ENCODE peak calls at places on chromosomes 4 and X, in nine cellular contexts. One of them, this sample, is unnamed.

GRCh38 chr4:6542951-6543350 is 32.0 kb upstream of the MAN2B2 start:
- DNase-seq in astrocyte of the spinal cord: no peak
- DNase-seq in neural crest cell: no peak
- DNase-seq in GM12865: no peak
- DNase-seq in cardiac muscle cell: no peak
- DNase-seq in MCF 10A: no peak
- DNase-seq in fibroblast of the aortic adventitia: no peak
- DNase-seq in psoas muscle: no peak
- DNase-seq in ovary: no peak
- DNase-seq in this sample: no peak

GRCh38 chrX:64205441-64205734 is at the start of gene AMER1:
- DNase-seq in fibroblast of the aortic adventitia: no peak
- DNase-seq in astrocyte of the spinal cord: no peak
- DNase-seq in ovary: no peak
- DNase-seq in cardiac muscle cell: no peak
- DNase-seq in MCF 10A: no peak
- DNase-seq in GM12865: no peak
- DNase-seq in psoas muscle: no peak
- DNase-seq in neural crest cell: no peak
- DNase-seq in this sample: no peak

GRCh38 chrX:63764946-63765345 is 20.1 kb downstream of the ARHGEF9 start:
- DNase-seq in MCF 10A: peak; percentile 44
- DNase-seq in cardiac muscle cell: no peak
- DNase-seq in psoas muscle: no peak
- DNase-seq in GM12865: no peak
- DNase-seq in astrocyte of the spinal cord: peak; percentile 11
- DNase-seq in ovary: no peak
- DNase-seq in neural crest cell: no peak
- DNase-seq in fibroblast of the aortic adventitia: no peak
- DNase-seq in this sample: peak; percentile 2

GRCh38 chrX:50905334-50905733 is 5.2 kb upstream of the BMP15 start:
- DNase-seq in psoas muscle: no peak
- DNase-seq in MCF 10A: peak; percentile 34
- DNase-seq in cardiac muscle cell: peak; percentile 2
- DNase-seq in ovary: no peak
- DNase-seq in neural crest cell: no peak
- DNase-seq in astrocyte of the spinal cord: no peak
- DNase-seq in GM12865: peak; percentile 0
- DNase-seq in fibroblast of the aortic adventitia: no peak
- DNase-seq in this sample: no peak

GRCh38 chr4:66014146-66014765 is 344.0 kb upstream of the EPHA5 start:
- DNase-seq in astrocyte of the spinal cord: no peak
- DNase-seq in MCF 10A: no peak
- DNase-seq in ovary: no peak
- DNase-seq in cardiac muscle cell: no peak
- DNase-seq in fibroblast of the aortic adventitia: no peak
- DNase-seq in GM12865: no peak
- DNase-seq in psoas muscle: no peak
- DNase-seq in neural crest cell: no peak
- DNase-seq in this sample: no peak

GRCh38 chr4:122625156-122625555 is 4.3 kb upstream of the IL21 start:
- DNase-seq in ovary: no peak
- DNase-seq in fibroblast of the aortic adventitia: peak; percentile 42
- DNase-seq in GM12865: no peak
- DNase-seq in psoas muscle: no peak
- DNase-seq in cardiac muscle cell: peak; percentile 9
- DNase-seq in neural crest cell: no peak
- DNase-seq in MCF 10A: no peak
- DNase-seq in astrocyte of the spinal cord: no peak
- DNase-seq in this sample: peak; percentile 4

GRCh38 chrX:112841820-112842157 is 1.2 kb upstream of the AMOT start:
- DNase-seq in neural crest cell: no peak
- DNase-seq in GM12865: no peak
- DNase-seq in MCF 10A: no peak
- DNase-seq in fibroblast of the aortic adventitia: no peak
- DNase-seq in psoas muscle: no peak
- DNase-seq in cardiac muscle cell: no peak
- DNase-seq in astrocyte of the spinal cord: no peak
- DNase-seq in ovary: no peak
- DNase-seq in this sample: no peak

GRCh38 chr4:40234519-40235039 is 37.7 kb downstream of the RHOH start:
- DNase-seq in psoas muscle: no peak
- DNase-seq in neural crest cell: no peak
- DNase-seq in MCF 10A: no peak
- DNase-seq in GM12865: no peak
- DNase-seq in ovary: no peak
- DNase-seq in cardiac muscle cell: no peak
- DNase-seq in fibroblast of the aortic adventitia: no peak
- DNase-seq in astrocyte of the spinal cord: no peak
- DNase-seq in this sample: no peak

GRCh38 chr4:140049024-140049923 is 104.7 kb downstream of the MAML3 start:
- DNase-seq in MCF 10A: peak; percentile 27
- DNase-seq in astrocyte of the spinal cord: peak; percentile 68
- DNase-seq in neural crest cell: peak; percentile 32
- DNase-seq in GM12865: peak; percentile 20
- DNase-seq in ovary: peak; percentile 68
- DNase-seq in cardiac muscle cell: peak; percentile 66
- DNase-seq in fibroblast of the aortic adventitia: peak; percentile 33
- DNase-seq in psoas muscle: no peak
- DNase-seq in this sample: peak; percentile 41

GRCh38 chrX:7133036-7133412 is 14.5 kb upstream of the STS start:
- DNase-seq in astrocyte of the spinal cord: peak; percentile 21
- DNase-seq in fibroblast of the aortic adventitia: peak; percentile 69
- DNase-seq in psoas muscle: no peak
- DNase-seq in GM12865: no peak
- DNase-seq in MCF 10A: no peak
- DNase-seq in ovary: no peak
- DNase-seq in cardiac muscle cell: peak; percentile 52
- DNase-seq in neural crest cell: no peak
- DNase-seq in this sample: no peak

GRCh38 chr4:153523171-153523757 is 57.1 kb downstream of the TMEM131L start:
- DNase-seq in ovary: no peak
- DNase-seq in cardiac muscle cell: no peak
- DNase-seq in GM12865: no peak
- DNase-seq in MCF 10A: no peak
- DNase-seq in neural crest cell: no peak
- DNase-seq in psoas muscle: no peak
- DNase-seq in astrocyte of the spinal cord: no peak
- DNase-seq in fibroblast of the aortic adventitia: peak; percentile 60
- DNase-seq in this sample: no peak

GRCh38 chr4:153521995-153522799 is 56.0 kb downstream of the TMEM131L start:
- DNase-seq in astrocyte of the spinal cord: no peak
- DNase-seq in psoas muscle: no peak
- DNase-seq in GM12865: peak; percentile 84
- DNase-seq in ovary: no peak
- DNase-seq in neural crest cell: no peak
- DNase-seq in MCF 10A: no peak
- DNase-seq in fibroblast of the aortic adventitia: no peak
- DNase-seq in cardiac muscle cell: no peak
- DNase-seq in this sample: no peak

GRCh38 chr4:153523941-153524386 is 57.8 kb downstream of the TMEM131L start:
- DNase-seq in cardiac muscle cell: no peak
- DNase-seq in ovary: no peak
- DNase-seq in MCF 10A: no peak
- DNase-seq in fibroblast of the aortic adventitia: peak; percentile 60
- DNase-seq in GM12865: no peak
- DNase-seq in neural crest cell: no peak
- DNase-seq in psoas muscle: no peak
- DNase-seq in astrocyte of the spinal cord: no peak
- DNase-seq in this sample: no peak

GRCh38 chr4:153521467-153521866 is 55.3 kb downstream of the TMEM131L start:
- DNase-seq in neural crest cell: no peak
- DNase-seq in ovary: no peak
- DNase-seq in MCF 10A: no peak
- DNase-seq in cardiac muscle cell: no peak
- DNase-seq in astrocyte of the spinal cord: no peak
- DNase-seq in fibroblast of the aortic adventitia: no peak
- DNase-seq in GM12865: peak; percentile 76
- DNase-seq in psoas muscle: no peak
- DNase-seq in this sample: no peak

GRCh38 chr4:153522800-153523089 is 56.6 kb downstream of the TMEM131L start:
- DNase-seq in GM12865: peak; percentile 83
- DNase-seq in MCF 10A: no peak
- DNase-seq in astrocyte of the spinal cord: no peak
- DNase-seq in fibroblast of the aortic adventitia: no peak
- DNase-seq in ovary: no peak
- DNase-seq in psoas muscle: no peak
- DNase-seq in cardiac muscle cell: no peak
- DNase-seq in neural crest cell: no peak
- DNase-seq in this sample: no peak
- TF ChIP-seq CTCF in GM12865: no peak
- TF ChIP-seq CTCF in MCF 10A: no peak
- TF ChIP-seq CTCF in astrocyte of the spinal cord: no peak
- TF ChIP-seq CTCF in fibroblast of the aortic adventitia: no peak
- TF ChIP-seq CTCF in ovary: no peak
- TF ChIP-seq CTCF in psoas muscle: no peak
- TF ChIP-seq CTCF in cardiac muscle cell: no peak
- TF ChIP-seq CTCF in neural crest cell: no peak
- TF ChIP-seq CTCF in this sample: no peak

DNA sequence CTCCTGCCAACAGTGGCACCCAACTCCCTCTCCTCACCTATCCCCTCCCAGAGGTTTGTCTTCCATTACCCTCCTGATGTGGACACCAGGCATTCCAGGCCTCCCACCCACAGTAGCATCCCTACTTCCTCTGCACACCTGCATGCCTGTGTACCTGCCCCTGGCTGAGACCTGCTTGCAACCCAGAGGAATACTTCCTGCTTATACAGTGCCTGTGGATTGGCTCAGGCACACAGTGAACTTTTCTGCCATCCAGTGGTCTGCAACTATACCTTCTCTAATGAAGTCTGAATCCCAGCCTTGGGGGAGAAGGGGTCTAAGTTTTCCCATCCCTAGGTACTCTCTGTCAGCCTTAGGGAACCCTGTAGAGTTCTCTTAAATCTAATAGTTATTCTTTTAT is 169.9 kb downstream of the IQCM start:
- DNase-seq in neural crest cell: no peak
- DNase-seq in GM12865: no peak
- DNase-seq in MCF 10A: peak; percentile 4
- DNase-seq in astrocyte of the spinal cord: no peak
- DNase-seq in ovary: no peak
- DNase-seq in fibroblast of the aortic adventitia: no peak
- DNase-seq in psoas muscle: no peak
- DNase-seq in cardiac muscle cell: no peak
- DNase-seq in this sample: no peak
- TF ChIP-seq CTCF in neural crest cell: no peak
- TF ChIP-seq CTCF in GM12865: no peak
- TF ChIP-seq CTCF in MCF 10A: no peak
- TF ChIP-seq CTCF in astrocyte of the spinal cord: no peak
- TF ChIP-seq CTCF in ovary: no peak
- TF ChIP-seq CTCF in fibroblast of the aortic adventitia: no peak
- TF ChIP-seq CTCF in psoas muscle: no peak
- TF ChIP-seq CTCF in cardiac muscle cell: no peak
- TF ChIP-seq CTCF in this sample: no peak

GRCh38 chr4:86879641-86880040 is 12.6 kb downstream of the C4orf36 start:
- DNase-seq in ovary: no peak
- DNase-seq in GM12865: no peak
- DNase-seq in MCF 10A: no peak
- DNase-seq in cardiac muscle cell: no peak
- DNase-seq in fibroblast of the aortic adventitia: no peak
- DNase-seq in astrocyte of the spinal cord: no peak
- DNase-seq in neural crest cell: no peak
- DNase-seq in psoas muscle: no peak
- DNase-seq in this sample: no peak

GRCh38 chr4:86876894-86877685 is 15.1 kb downstream of the C4orf36 start:
- DNase-seq in GM12865: no peak
- DNase-seq in fibroblast of the aortic adventitia: peak; percentile 45
- DNase-seq in astrocyte of the spinal cord: peak; percentile 24
- DNase-seq in psoas muscle: no peak
- DNase-seq in cardiac muscle cell: no peak
- DNase-seq in MCF 10A: no peak
- DNase-seq in ovary: no peak
- DNase-seq in neural crest cell: no peak
- DNase-seq in this sample: no peak

DNA sequence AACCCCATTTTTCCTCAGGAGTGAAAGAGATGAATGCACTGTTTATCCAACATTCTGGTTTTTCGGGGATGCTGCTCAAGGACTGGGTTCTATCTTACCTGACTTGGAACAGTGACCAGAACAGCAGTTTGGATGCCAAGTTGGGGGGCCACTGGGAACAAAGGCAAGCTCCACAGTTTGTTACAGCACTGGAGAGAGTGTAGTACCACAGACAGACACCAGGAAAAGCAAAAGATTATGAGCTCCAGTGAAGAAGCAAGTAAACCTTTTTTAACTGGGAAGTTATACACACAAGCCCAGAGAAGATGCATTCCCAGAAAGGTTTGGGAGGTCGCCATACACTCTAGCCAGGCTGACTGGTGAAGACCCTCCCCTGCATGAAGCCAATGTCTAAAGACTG is 13.6 kb downstream of the C4orf36 start:
- DNase-seq in fibroblast of the aortic adventitia: no peak
- DNase-seq in astrocyte of the spinal cord: no peak
- DNase-seq in GM12865: no peak
- DNase-seq in MCF 10A: no peak
- DNase-seq in ovary: no peak
- DNase-seq in psoas muscle: no peak
- DNase-seq in cardiac muscle cell: no peak
- DNase-seq in neural crest cell: no peak
- DNase-seq in this sample: no peak
- TF ChIP-seq CTCF in fibroblast of the aortic adventitia: peak; percentile 15
- TF ChIP-seq CTCF in astrocyte of the spinal cord: no peak
- TF ChIP-seq CTCF in GM12865: no peak
- TF ChIP-seq CTCF in MCF 10A: no peak
- TF ChIP-seq CTCF in ovary: no peak
- TF ChIP-seq CTCF in psoas muscle: no peak
- TF ChIP-seq CTCF in cardiac muscle cell: no peak
- TF ChIP-seq CTCF in neural crest cell: peak; percentile 26
- TF ChIP-seq CTCF in this sample: peak; percentile 28

DNA sequence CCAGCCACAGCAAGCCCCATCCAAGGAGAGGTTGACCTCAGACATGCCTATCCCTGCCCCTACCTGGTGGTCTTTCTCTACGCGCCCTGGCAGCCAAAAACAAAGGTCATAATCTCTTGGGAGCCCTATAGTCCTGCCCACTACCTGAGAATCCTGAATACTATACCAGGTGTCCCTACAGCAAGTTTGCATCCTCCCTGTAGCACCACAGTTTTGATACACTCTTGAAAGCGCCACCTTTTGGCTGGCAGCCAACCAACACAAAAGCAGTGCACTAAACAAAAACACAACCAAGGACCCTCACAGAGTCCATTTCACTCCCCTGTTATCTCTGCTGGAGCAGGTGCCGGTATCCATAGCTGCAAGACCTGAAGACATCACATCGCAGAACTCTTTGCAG is 523.8 kb upstream of the CPEB2 start:
- DNase-seq in GM12865: no peak
- DNase-seq in fibroblast of the aortic adventitia: no peak
- DNase-seq in ovary: no peak
- DNase-seq in MCF 10A: no peak
- DNase-seq in psoas muscle: no peak
- DNase-seq in cardiac muscle cell: no peak
- DNase-seq in astrocyte of the spinal cord: no peak
- DNase-seq in neural crest cell: no peak
- DNase-seq in this sample: no peak
- TF ChIP-seq CTCF in GM12865: no peak
- TF ChIP-seq CTCF in fibroblast of the aortic adventitia: no peak
- TF ChIP-seq CTCF in ovary: no peak
- TF ChIP-seq CTCF in MCF 10A: no peak
- TF ChIP-seq CTCF in psoas muscle: no peak
- TF ChIP-seq CTCF in cardiac muscle cell: no peak
- TF ChIP-seq CTCF in astrocyte of the spinal cord: no peak
- TF ChIP-seq CTCF in neural crest cell: no peak
- TF ChIP-seq CTCF in this sample: no peak